ENCODE peak calls at places on chromosomes 13 and 19, in eight cellular contexts. A, W, C, R, O, N, Y and Q are unnamed samples.

GRCh38 chr13:27242642-27243185 is 8.6 kb upstream of the RPL21 start:
- DNase-seq in Y (no peak), O (no peak), W (no peak), N (no peak), R (no peak), A (no peak), C (no peak), Q (no peak)

GRCh38 chr13:44796597-44797517 is 192.4 kb downstream of the NUFIP1 start:
- DNase-seq in Y (no peak), W (no peak), O (no peak), A (no peak), R (peak; percentile 30), C (no peak), N (no peak), Q (no peak)

GRCh38 chr13:75687145-75687763 is 51.1 kb downstream of the LMO7 start:
- DNase-seq in R (no peak), C (peak; percentile 53), O (no peak), N (no peak), A (no peak), Y (no peak), W (peak; percentile 73), Q (peak; percentile 31)

GRCh38 chr13:44307255-44307654 is 66.4 kb upstream of the SERP2 start:
- DNase-seq in W (peak; percentile 69), Y (no peak), A (no peak), R (no peak), O (no peak), C (no peak), N (no peak), Q (no peak)

GRCh38 chr19:15464394-15465385 is at the start of gene RASAL3:
- DNase-seq in W (no peak), C (no peak), Y (peak; percentile 59), A (no peak), O (no peak), R (no peak), N (no peak), Q (no peak)

GRCh38 chr13:94712287-94712811 is at the start of gene SOX21:
- DNase-seq in C (peak; percentile 28), N (no peak), W (peak; percentile 39), Y (peak; percentile 49), O (no peak), A (no peak), R (no peak), Q (no peak)

GRCh38 chr13:38202730-38203129 is 146.9 kb upstream of the UFM1 start:
- DNase-seq in W (no peak), A (no peak), C (peak; percentile 78), O (no peak), Y (no peak), N (no peak), R (no peak), Q (peak; percentile 72)

GRCh38 chr19:43524922-43525835 is 1.8 kb downstream of the ETHE1 start:
- DNase-seq in C (peak; percentile 85), Y (peak; percentile 64), N (peak; percentile 75), A (peak; percentile 31), O (peak; percentile 55), R (peak; percentile 65), W (peak; percentile 54), Q (peak; percentile 60)

GRCh38 chr19:40284501-40285352 is at the start of gene AKT2:
- DNase-seq in C (peak; percentile 9), Y (peak; percentile 88), A (no peak), O (no peak), R (no peak), W (peak; percentile 49), N (peak; percentile 85), Q (no peak)

GRCh38 chr19:10333758-10334339 is 520 bp upstream of the RAVER1 start:
- DNase-seq in N (no peak), C (no peak), R (no peak), Y (no peak), W (no peak), A (no peak), O (no peak), Q (no peak)

GRCh38 chr13:70023506-70023905 is 84.1 kb upstream of the ATXN8OS start:
- DNase-seq in Y (no peak), R (no peak), A (no peak), C (no peak), O (no peak), W (no peak), N (no peak), Q (no peak)

GRCh38 chr19:49876422-49877019 is 634 bp downstream of the AKT1S1 start:
- DNase-seq in N (peak; percentile 99), R (peak; percentile 99), C (peak; percentile 97), W (peak; percentile 99), Y (peak; percentile 98), A (peak; percentile 93), O (peak; percentile 98), Q (peak; percentile 97)

GRCh38 chr19:45418812-45419211 is 4.9 kb downstream of the ERCC1 start:
- DNase-seq in O (no peak), C (no peak), R (no peak), A (no peak), Y (no peak), N (no peak), W (no peak), Q (no peak)
- H3K4me1 ChIP-seq in O (peaks cover 11% of the 10 kb centered on the region), C (peaks cover 19% of the 10 kb centered on the region), R (peaks cover 20% of the 10 kb centered on the region), A (peaks cover 12% of the 10 kb centered on the region), Y (peaks cover 2% of the 10 kb centered on the region), N (peaks cover 21% of the 10 kb centered on the region), W (peaks cover 6% of the 10 kb centered on the region), Q (no peaks in the 10 kb centered on the region)

DNA sequence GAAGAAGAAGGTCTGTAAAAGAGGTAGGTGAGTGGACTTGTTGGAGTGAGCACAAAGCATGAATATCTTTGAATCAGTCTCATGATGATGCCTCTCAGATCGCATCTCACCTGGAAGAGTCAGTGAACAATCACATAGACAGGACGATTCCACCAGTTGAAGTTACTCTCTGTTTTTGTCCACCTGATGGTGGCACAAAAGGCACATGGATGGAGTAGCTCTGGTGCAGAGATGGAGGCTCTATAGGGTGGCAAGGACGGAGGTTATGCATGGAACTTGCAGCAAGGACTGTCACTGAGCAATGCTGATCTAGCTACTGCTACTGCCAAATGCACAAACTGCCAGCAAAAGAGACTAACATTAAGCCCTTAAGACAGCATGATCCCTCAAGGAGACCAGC is 10.3 kb upstream of the MYCBP2 start:
- DNase-seq in C (no peak), A (no peak), N (no peak), Y (no peak), R (no peak), O (no peak), W (no peak), Q (no peak)
- TF ChIP-seq CTCF in C (no peak), A (no peak), N (no peak), Y (no peak), R (no peak), O (no peak), W (no peak), Q (no peak)

DNA sequence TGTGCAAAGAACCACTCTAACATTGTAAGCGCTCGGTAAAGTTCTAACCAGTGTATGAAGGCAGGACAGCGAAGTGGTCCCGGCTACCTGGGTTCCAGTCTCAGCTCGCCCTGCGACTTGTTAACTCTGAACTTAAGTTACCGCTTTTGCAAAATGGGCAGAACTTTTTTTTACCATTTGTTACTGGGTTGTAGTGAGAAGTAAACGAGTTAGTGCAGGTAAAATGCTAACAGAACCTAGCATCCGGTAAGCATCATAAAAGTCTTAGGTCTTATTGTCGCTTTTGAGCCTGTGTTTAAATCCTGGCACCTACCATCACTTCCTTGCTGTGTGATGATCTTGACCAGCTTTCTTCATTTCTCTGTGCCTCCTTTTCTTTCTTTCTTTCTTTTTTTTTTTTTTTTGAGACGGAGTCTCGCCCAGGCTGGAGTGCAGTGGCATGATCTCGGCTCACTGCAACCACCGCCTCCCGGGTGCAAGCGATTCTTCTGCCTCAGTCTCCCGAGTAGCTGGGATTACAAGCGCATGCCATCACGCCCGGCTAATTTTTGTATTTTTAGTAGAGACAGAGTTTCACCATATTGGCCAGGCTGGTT is 734 bp upstream of the TRMT1 start:
- DNase-seq in O (no peak), A (no peak), Y (no peak), C (no peak), N (no peak), W (no peak), R (no peak), Q (no peak)
- H3K4me1 ChIP-seq in O (peaks cover 20% of the 10 kb centered on the region), A (peaks cover 44% of the 10 kb centered on the region), Y (peaks cover 11% of the 10 kb centered on the region), C (peaks cover 26% of the 10 kb centered on the region), N (peaks cover 44% of the 10 kb centered on the region), W (peaks cover 16% of the 10 kb centered on the region), R (peaks cover 53% of the 10 kb centered on the region), Q (no peaks in the 10 kb centered on the region)

GRCh38 chr13:25046274-25046984 is 49.5 kb upstream of the PABPC3 start:
- DNase-seq in O (no peak), N (no peak), R (no peak), W (no peak), C (no peak), A (no peak), Y (peak; percentile 53), Q (no peak)
- TF ChIP-seq CTCF in O (no peak), N (no peak), R (no peak), W (no peak), C (no peak), A (no peak), Y (peak; percentile 21), Q (no peak)

GRCh38 chr19:799076-799881 is 2.0 kb downstream of the PTBP1 start:
- DNase-seq in O (no peak), W (peak; percentile 61), A (no peak), R (no peak), Y (peak; percentile 54), N (no peak), C (peak; percentile 46), Q (peak; percentile 33)
- H3K4me1 ChIP-seq in O (peaks cover 63% of the 10 kb centered on the region), W (peaks cover 29% of the 10 kb centered on the region), A (peaks cover 67% of the 10 kb centered on the region), R (peaks cover 73% of the 10 kb centered on the region), Y (no peaks in the 10 kb centered on the region), N (peaks cover 65% of the 10 kb centered on the region), C (peaks cover 39% of the 10 kb centered on the region), Q (peaks cover 4% of the 10 kb centered on the region)

DNA sequence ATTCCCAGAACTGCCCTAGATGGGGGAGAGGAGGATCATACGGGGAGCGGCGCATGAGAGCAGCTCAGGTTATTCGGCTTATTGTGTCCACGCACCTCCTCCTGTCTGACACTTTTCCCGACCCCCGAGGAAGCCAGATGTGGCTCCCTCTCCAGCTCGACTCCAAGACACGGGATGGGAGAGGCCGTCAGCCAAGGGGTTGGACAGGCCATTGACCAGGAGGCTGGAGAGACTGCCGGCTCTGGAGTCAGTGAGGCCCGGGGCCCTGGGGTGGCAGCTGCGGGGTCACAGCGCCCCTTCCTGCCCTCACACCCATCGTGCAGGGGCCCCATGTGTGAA is 2.9 kb downstream of the DMKN start:
- DNase-seq in R (no peak), Y (no peak), O (no peak), C (no peak), W (no peak), A (no peak), N (no peak), Q (no peak)
- TF ChIP-seq CTCF in R (no peak), Y (peak; percentile 3), O (no peak), C (no peak), W (no peak), A (no peak), N (peak; percentile 2), Q (no peak)

DNA sequence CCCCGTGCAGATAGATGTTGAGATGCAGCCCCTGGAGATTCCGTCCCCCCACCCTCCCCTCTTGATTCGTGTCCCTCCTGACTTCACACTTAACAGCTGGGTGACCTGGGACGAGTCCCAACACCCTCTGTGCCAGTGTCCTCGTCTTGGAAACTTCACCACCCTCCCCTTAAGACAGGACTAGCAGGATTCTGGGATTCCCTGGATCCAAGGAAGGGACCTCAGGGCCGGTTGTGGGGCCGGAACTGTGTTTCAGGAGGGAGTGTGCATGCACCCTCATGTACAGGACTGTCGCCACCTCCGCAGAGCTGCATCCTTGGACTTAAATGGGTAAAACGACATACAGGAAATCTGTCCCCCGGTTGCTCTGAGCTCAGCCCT is 952 bp downstream of the MYO9B start:
- DNase-seq in C (peak; percentile 27), A (no peak), W (no peak), O (no peak), Y (no peak), N (no peak), R (no peak), Q (no peak)
- H3K4me1 ChIP-seq in C (peaks cover 31% of the 10 kb centered on the region), A (peaks cover 52% of the 10 kb centered on the region), W (peaks cover 23% of the 10 kb centered on the region), O (peaks cover 31% of the 10 kb centered on the region), Y (peaks cover 8% of the 10 kb centered on the region), N (peaks cover 42% of the 10 kb centered on the region), R (peaks cover 53% of the 10 kb centered on the region), Q (peaks cover 19% of the 10 kb centered on the region)